ENCODE peak calls at places on chromosomes 11 and 22, in four cellular contexts. K is upper lobe of right lung, Y is tibial nerve, U is PC-3. I is an unnamed sample.
A peak's percentile ranks its signal among the peaks of the same experiment; 100 is the strongest.

GRCh38 chr22:37418627-37419369 is 8.5 kb downstream of the ELFN2 start:
- DNase-seq in K (no peak), Y (no peak), U (no peak), I (no peak)

GRCh38 chr22:36385491-36386350 is 2.0 kb downstream of the MYH9 start:
- DNase-seq in K (peak; percentile 88), U (peak; percentile 94), Y (no peak), I (no peak)

GRCh38 chr11:93842461-93842860 is 8.0 kb downstream of the VSTM5 start:
- DNase-seq in U (peak; percentile 99), K (no peak), Y (no peak), I (no peak)

GRCh38 chr11:26105762-26106423 is 226.0 kb upstream of the ANO3 start:
- DNase-seq in K (no peak), U (no peak), Y (no peak), I (no peak)

GRCh38 chr11:93082900-93083299 is 113.4 kb downstream of the MTNR1B start:
- DNase-seq in K (no peak), U (no peak), Y (no peak), I (no peak)

GRCh38 chr11:75428301-75428724 is 4.7 kb downstream of the KLHL35 start:
- DNase-seq in Y (peak; percentile 92), K (peak; percentile 95), U (peak; percentile 99), I (peak; percentile 93)

GRCh38 chr11:43825217-43825816 is 55.3 kb upstream of the ALKBH3 start:
- DNase-seq in U (peak; percentile 59), K (no peak), Y (no peak), I (no peak)

GRCh38 chr11:76232026-76232665 is 25.8 kb upstream of the WNT11 start:
- DNase-seq in Y (no peak), K (no peak), U (no peak), I (no peak)

GRCh38 chr22:24069721-24070120 is 58.6 kb downstream of the CABIN1 start:
- DNase-seq in K (peak; percentile 50), Y (no peak), U (no peak), I (no peak)

GRCh38 chr11:22169833-22170232 is 23.1 kb upstream of the ANO5 start:
- DNase-seq in K (no peak), Y (no peak), U (peak; percentile 5), I (no peak)

GRCh38 chr11:66956689-66957290 is 1.4 kb downstream of the PC start:
- DNase-seq in Y (peak; percentile 25), U (no peak), K (peak; percentile 70), I (no peak)

GRCh38 chr11:86673872-86674750 is 1.7 kb upstream of the ME3 start:
- DNase-seq in Y (no peak), U (peak; percentile 36), K (no peak), I (no peak)

GRCh38 chr11:62147545-62147944 is 23.7 kb downstream of the INCENP start:
- DNase-seq in Y (no peak), U (no peak), K (peak; percentile 29), I (no peak)

GRCh38 chr11:2137202-2138071 is 1.8 kb downstream of the IGF2 start:
- DNase-seq in Y (peak; percentile 37), K (no peak), U (peak; percentile 49), I (peak; percentile 72)

GRCh38 chr11:66782726-66783125 is 53.7 kb upstream of the SPTBN2 start:
- DNase-seq in U (peak; percentile 64), K (no peak), Y (no peak), I (no peak)

GRCh38 chr11:2874963-2875362 is 10.6 kb downstream of the CDKN1C start:
- DNase-seq in Y (no peak), K (no peak), U (no peak), I (no peak)

GRCh38 chr11:86676010-86676409 is 3.6 kb upstream of the ME3 start:
- DNase-seq in K (no peak), U (no peak), Y (no peak), I (no peak)

GRCh38 chr11:96235725-96236124 is 107.3 kb downstream of the MAML2 start:
- DNase-seq in Y (no peak), U (no peak), K (no peak), I (no peak)

GRCh38 chr11:112822478-112823274 is 138.5 kb upstream of the NCAM1 start:
- DNase-seq in U (no peak), Y (no peak), K (no peak), I (no peak)

GRCh38 chr22:42801537-42802165 is 55.4 kb downstream of the ARFGAP3 start:
- DNase-seq in Y (no peak), K (no peak), U (no peak), I (no peak)
- H3K27ac ChIP-seq in Y (no peak overlapping the region), K (no peak overlapping the region), U (no peak overlapping the region), I (no peak overlapping the region)

DNA sequence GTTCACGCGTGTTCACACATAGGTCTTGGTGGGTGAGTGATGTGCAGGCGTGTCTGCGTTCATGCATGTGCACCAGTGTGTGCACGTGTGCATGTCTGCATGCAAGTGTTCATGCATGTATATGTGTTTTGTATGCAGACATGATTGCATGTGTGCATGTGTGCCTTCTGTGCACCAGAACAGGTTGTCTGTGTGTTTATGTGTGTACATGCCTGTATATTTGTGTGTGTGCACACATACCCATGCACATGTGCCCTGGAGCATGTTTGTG is 4.9 kb downstream of the ZDHHC8 start:
- DNase-seq in K (no peak), U (no peak), Y (no peak), I (no peak)
- H3K4me1 ChIP-seq in K (peaks cover 54% of the 10 kb centered on the region), U (peaks cover 7% of the 10 kb centered on the region), Y (peaks cover 82% of the 10 kb centered on the region), I (peaks cover 69% of the 10 kb centered on the region)

GRCh38 chr22:46072030-46072881 is 78.1 kb upstream of the PPARA start:
- DNase-seq in Y (peak; percentile 44), K (peak; percentile 93), U (peak; percentile 33), I (peak; percentile 58)
- H3K27me3 ChIP-seq in Y (no peaks in the 10 kb centered on the region), K (no peaks in the 10 kb centered on the region), U (no peaks in the 10 kb centered on the region), I (no peaks in the 10 kb centered on the region)

GRCh38 chr11:109970516-109971183 is 122.5 kb upstream of the ZC3H12C start:
- DNase-seq in Y (no peak), U (no peak), K (no peak), I (no peak)
- H3K27ac ChIP-seq in Y (no peak overlapping the region), U (no peak overlapping the region), K (no peak overlapping the region), I (no peak overlapping the region)

GRCh38 chr22:29883045-29883830 is at the start of gene MTMR3:
- DNase-seq in Y (peak; percentile 89), U (peak; percentile 88), K (peak; percentile 97), I (peak; percentile 96)

GRCh38 chr22:29886601-29887000 is 3.6 kb downstream of the MTMR3 start:
- DNase-seq in K (no peak), U (no peak), Y (no peak), I (no peak)

GRCh38 chr22:29883831-29884139 is 811 bp downstream of the MTMR3 start:
- DNase-seq in Y (no peak), K (no peak), U (no peak), I (no peak)

GRCh38 chr22:29887358-29887757 is 4.4 kb downstream of the MTMR3 start:
- DNase-seq in K (no peak), Y (no peak), U (no peak), I (no peak)

GRCh38 chr22:29885610-29886009 is 2.6 kb downstream of the MTMR3 start:
- DNase-seq in K (no peak), Y (no peak), U (no peak), I (no peak)
- H3K4me1 ChIP-seq in K (peaks cover 42% of the 10 kb centered on the region), Y (peaks cover 58% of the 10 kb centered on the region), U (peaks cover 10% of the 10 kb centered on the region), I (peaks cover 61% of the 10 kb centered on the region)

GRCh38 chr22:22349455-22349836 is 104.9 kb downstream of the VPREB1 start:
- DNase-seq in K (no peak), Y (no peak), U (no peak), I (no peak)

GRCh38 chr22:22346401-22347107 is 102.0 kb downstream of the VPREB1 start:
- DNase-seq in U (no peak), K (no peak), Y (no peak), I (no peak)

GRCh38 chr22:22348815-22349454 is 104.3 kb downstream of the VPREB1 start:
- DNase-seq in U (no peak), Y (no peak), K (no peak), I (no peak)

GRCh38 chr22:22345781-22346180 is 101.2 kb downstream of the VPREB1 start:
- DNase-seq in Y (no peak), U (no peak), K (no peak), I (no peak)

GRCh38 chr22:22348127-22348814 is 103.7 kb downstream of the VPREB1 start:
- DNase-seq in Y (no peak), K (no peak), U (peak; percentile 12), I (no peak)
- H3K27me3 ChIP-seq in Y (no peaks in the 10 kb centered on the region), K (peaks cover 18% of the 10 kb centered on the region), U (peaks cover 14% of the 10 kb centered on the region), I (peaks cover 67% of the 10 kb centered on the region)

GRCh38 chr11:10777393-10777793 is 26.3 kb downstream of the CTR9 start:
- DNase-seq in Y (no peak), U (no peak), K (no peak), I (no peak)
- H3K27ac ChIP-seq in Y (no peak overlapping the region), U (no peak overlapping the region), K (no peak overlapping the region), I (peak overlapping the region; percentile 88)

I was measured in heart right ventricle.